ENCODE peak calls at places on chromosome 17, in eight cellular contexts. H is GM12865, Q is iris pigment epithelial cell, U is vagina, P is HEK293T, O is amniotic epithelial cell, L is NCI-H187, R is NCI-H2171. S is an unnamed sample.

GRCh38 chr17:79696159-79696982 is 34.4 kb upstream of the ENPP7 start:
- DNase-seq in H (no peak), Q (peak), U (no peak), P (no peak), O (no peak), L (no peak), R (no peak), S (no peak)

GRCh38 chr17:2610195-2610594 is 16.7 kb downstream of the PAFAH1B1 start:
- DNase-seq in H (no peak), Q (no peak), U (no peak), P (no peak), O (no peak), L (no peak), R (no peak), S (no peak)

GRCh38 chr17:14741516-14741915 is 440.6 kb downstream of the HS3ST3B1 start:
- DNase-seq in H (no peak), Q (peak), U (no peak), P (no peak), O (peak), L (no peak), R (no peak), S (no peak)

GRCh38 chr17:29524692-29525091 is 42.1 kb downstream of the ABHD15 start:
- DNase-seq in H (no peak), Q (no peak), U (no peak), P (no peak), O (no peak), L (no peak), R (no peak), S (no peak)

GRCh38 chr17:31274252-31274651 is 22.8 kb downstream of the OMG start:
- DNase-seq in H (no peak), Q (peak), U (no peak), P (no peak), O (peak), L (no peak), R (no peak), S (no peak)

GRCh38 chr17:7889166-7889584 is 586 bp downstream of the CHD3 start:
- DNase-seq in H (peak), Q (peak), U (peak), P (peak), O (peak), L (peak), R (peak), S (peak)

GRCh38 chr17:8885968-8886674 is 18.6 kb upstream of the PIK3R6 start:
- DNase-seq in H (no peak), Q (no peak), U (no peak), P (no peak), O (no peak), L (no peak), R (no peak), S (no peak)

GRCh38 chr17:8140058-8140412 is 12.2 kb downstream of the PER1 start:
- DNase-seq in H (no peak), Q (no peak), U (no peak), P (no peak), O (no peak), L (no peak), R (no peak), S (no peak)

GRCh38 chr17:2940352-2940751 is 123.1 kb downstream of the OR1D5 start:
- DNase-seq in H (no peak), Q (no peak), U (no peak), P (no peak), O (no peak), L (no peak), R (no peak), S (peak)

GRCh38 chr17:5541610-5542202 is 42.6 kb downstream of the NLRP1 start:
- DNase-seq in H (no peak), Q (no peak), U (no peak), P (no peak), O (no peak), L (no peak), R (no peak), S (no peak)

GRCh38 chr17:48719642-48720262 is 2.6 kb downstream of the PRAC1 start:
- DNase-seq in H (no peak), Q (no peak), U (no peak), P (peak), O (no peak), L (no peak), R (no peak), S (no peak)

GRCh38 chr17:78736526-78737079 is 45.5 kb downstream of the CYTH1 start:
- DNase-seq in H (peak), Q (no peak), U (no peak), P (peak), O (peak), L (peak), R (peak), S (no peak)

GRCh38 chr17:57530508-57530907 is 214.6 kb downstream of the CCDC182 start:
- DNase-seq in H (no peak), Q (no peak), U (no peak), P (no peak), O (peak), L (no peak), R (no peak), S (no peak)

GRCh38 chr17:19244796-19245195 is 7.6 kb downstream of the EPN2 start:
- DNase-seq in H (no peak), Q (no peak), U (no peak), P (no peak), O (no peak), L (no peak), R (no peak), S (no peak)

GRCh38 chr17:14359251-14359939 is 58.5 kb downstream of the HS3ST3B1 start:
- DNase-seq in H (peak), Q (no peak), U (peak), P (no peak), O (no peak), L (no peak), R (no peak), S (no peak)

GRCh38 chr17:41583137-41584127 is 3.3 kb downstream of the KRT14 start:
- DNase-seq in H (no peak), Q (no peak), U (no peak), P (no peak), O (no peak), L (no peak), R (no peak), S (no peak)

GRCh38 chr17:41986634-41987033 is 20.0 kb downstream of the CNP start:
- DNase-seq in H (no peak), Q (no peak), U (no peak), P (no peak), O (no peak), L (no peak), R (no peak), S (no peak)

GRCh38 chr17:7281953-7282751 is 634 bp downstream of the SLC2A4 start:
- DNase-seq in H (no peak), Q (no peak), U (no peak), P (no peak), O (no peak), L (no peak), R (no peak), S (no peak)

GRCh38 chr17:10756146-10756545 is 26.3 kb upstream of the TMEM220 start:
- DNase-seq in H (no peak), Q (no peak), U (no peak), P (no peak), O (no peak), L (no peak), R (no peak), S (no peak)

GRCh38 chr17:21042434-21043295 is at the start of gene USP22:
- DNase-seq in H (no peak), Q (no peak), U (no peak), P (peak), O (no peak), L (no peak), R (no peak), S (no peak)

GRCh38 chr17:40827746-40828453 is 5.5 kb upstream of the KRT10 start:
- DNase-seq in H (no peak), Q (peak), U (no peak), P (peak), O (peak), L (no peak), R (no peak), S (no peak)

GRCh38 chr17:79742951-79743476 is 12.3 kb downstream of the ENPP7 start:
- DNase-seq in H (no peak), Q (no peak), U (no peak), P (no peak), O (no peak), L (no peak), R (no peak), S (no peak)

GRCh38 chr17:21125862-21126261 is 902 bp upstream of the DHRS7B start:
- DNase-seq in H (peak), Q (no peak), U (no peak), P (no peak), O (no peak), L (no peak), R (no peak), S (no peak)

GRCh38 chr17:81254955-81255717 is 16.0 kb downstream of the NDUFAF8 start:
- DNase-seq in H (no peak), Q (peak), U (no peak), P (peak), O (peak), L (peak), R (no peak), S (peak)

GRCh38 chr17:38705803-38706624 is 941 bp downstream of the MLLT6 start:
- DNase-seq in H (peak), Q (no peak), U (no peak), P (no peak), O (no peak), L (no peak), R (peak), S (peak)

GRCh38 chr17:43085489-43085888 is 39.7 kb downstream of the BRCA1 start:
- DNase-seq in H (no peak), Q (peak), U (no peak), P (peak), O (peak), L (no peak), R (no peak), S (no peak)

GRCh38 chr17:38454528-38454927 is 26.3 kb downstream of the ARHGAP23 start:
- DNase-seq in H (no peak), Q (peak), U (no peak), P (no peak), O (peak), L (no peak), R (no peak), S (peak)

GRCh38 chr17:3879181-3879580 is 13.7 kb downstream of the CAMKK1 start:
- DNase-seq in H (no peak), Q (peak), U (no peak), P (no peak), O (peak), L (peak), R (peak), S (no peak)

GRCh38 chr17:62755139-62755851 is 52.8 kb downstream of the MARCHF10 start:
- DNase-seq in H (no peak), Q (no peak), U (no peak), P (no peak), O (peak), L (no peak), R (no peak), S (no peak)

GRCh38 chr17:61307905-61308886 is 91.4 kb upstream of the TBX2 start:
- DNase-seq in H (no peak), Q (peak), U (no peak), P (no peak), O (peak), L (no peak), R (no peak), S (no peak)

GRCh38 chr17:42459983-42460300 is 1.3 kb downstream of the ATP6V0A1 start:
- DNase-seq in H (peak), Q (peak), U (no peak), P (peak), O (peak), L (no peak), R (peak), S (no peak)

GRCh38 chr17:69637399-69638165 is 223.1 kb downstream of the MAP2K6 start:
- DNase-seq in H (no peak), Q (peak), U (no peak), P (no peak), O (peak), L (no peak), R (no peak), S (peak)